ENCODE peak calls at places on chromosome 14, in nine cellular contexts. V, W, G, M, Z, O, H, Y and C are unnamed samples.

GRCh38 chr14:95534299-95535225 is at the start of gene GLRX5:
- DNase-seq in V (peak), W (peak), G (peak), M (peak), Z (peak), O (peak), H (peak), Y (peak), C (peak)

GRCh38 chr14:104135121-104135903 is 3.1 kb upstream of the KIF26A start:
- DNase-seq in V (no peak), W (peak), G (peak), M (no peak), Z (no peak), O (no peak), H (peak), Y (no peak), C (no peak)

GRCh38 chr14:76186318-76187027 is 34.8 kb downstream of the GPATCH2L start:
- DNase-seq in V (no peak), W (no peak), G (no peak), M (no peak), Z (no peak), O (no peak), H (no peak), Y (no peak), C (no peak)

GRCh38 chr14:95329941-95330340 is 10.2 kb upstream of the CLMN start:
- DNase-seq in V (no peak), W (no peak), G (no peak), M (no peak), Z (no peak), O (no peak), H (no peak), Y (no peak), C (no peak)

GRCh38 chr14:90820958-90821357 is 4.7 kb upstream of the TTC7B start:
- DNase-seq in V (no peak), W (no peak), G (no peak), M (no peak), Z (peak), O (peak), H (no peak), Y (peak), C (peak)

GRCh38 chr14:68780358-68781160 is 12.3 kb downstream of the ZFP36L1 start:
- DNase-seq in V (peak), W (peak), G (no peak), M (peak), Z (peak), O (peak), H (peak), Y (no peak), C (peak)

GRCh38 chr14:24094839-24095195 is 706 bp downstream of the PCK2 start:
- DNase-seq in V (peak), W (no peak), G (no peak), M (no peak), Z (no peak), O (peak), H (no peak), Y (no peak), C (peak)

GRCh38 chr14:70692210-70692609 is 50.5 kb downstream of the TTC9 start:
- DNase-seq in V (no peak), W (no peak), G (no peak), M (peak), Z (no peak), O (no peak), H (no peak), Y (peak), C (no peak)

GRCh38 chr14:61562321-61563161 is 132.8 kb upstream of the HIF1A start:
- DNase-seq in V (peak), W (no peak), G (no peak), M (no peak), Z (peak), O (peak), H (no peak), Y (peak), C (peak)

GRCh38 chr14:57732886-57733285 is 133.0 kb downstream of the SLC35F4 start:
- DNase-seq in V (peak), W (no peak), G (peak), M (no peak), Z (peak), O (peak), H (no peak), Y (peak), C (peak)

GRCh38 chr14:71714225-71714624 is 218.0 kb upstream of the RGS6 start:
- DNase-seq in V (peak), W (no peak), G (peak), M (no peak), Z (peak), O (peak), H (no peak), Y (peak), C (peak)

GRCh38 chr14:55450124-55450523 is 9.7 kb upstream of the TBPL2 start:
- DNase-seq in V (no peak), W (no peak), G (no peak), M (no peak), Z (no peak), O (no peak), H (no peak), Y (no peak), C (no peak)

GRCh38 chr14:98252819-98253218 is 1019.2 kb downstream of the BCL11B start:
- DNase-seq in V (no peak), W (no peak), G (no peak), M (no peak), Z (no peak), O (no peak), H (no peak), Y (no peak), C (no peak)

GRCh38 chr14:89243765-89244164 is 173.3 kb downstream of the FOXN3 start:
- DNase-seq in V (no peak), W (no peak), G (no peak), M (no peak), Z (no peak), O (no peak), H (no peak), Y (no peak), C (no peak)

GRCh38 chr14:87082917-87083316 is 910.1 kb downstream of the GALC start:
- DNase-seq in V (no peak), W (no peak), G (no peak), M (no peak), Z (no peak), O (no peak), H (no peak), Y (no peak), C (no peak)

GRCh38 chr14:69242311-69243224 is 17.4 kb upstream of the GALNT16 start:
- DNase-seq in V (peak), W (peak), G (peak), M (peak), Z (peak), O (peak), H (no peak), Y (peak), C (peak)

GRCh38 chr14:73785336-73785833 is 66.2 kb upstream of the PTGR2 start:
- DNase-seq in V (peak), W (no peak), G (peak), M (no peak), Z (peak), O (peak), H (peak), Y (peak), C (peak)

GRCh38 chr14:71242237-71242748 is 335.0 kb downstream of the PCNX1 start:
- DNase-seq in V (peak), W (no peak), G (no peak), M (no peak), Z (peak), O (peak), H (no peak), Y (peak), C (peak)

GRCh38 chr14:104209985-104210520 is 71.7 kb downstream of the KIF26A start:
- DNase-seq in V (no peak), W (no peak), G (no peak), M (no peak), Z (no peak), O (no peak), H (no peak), Y (no peak), C (no peak)

GRCh38 chr14:37584211-37585100 is 10.6 kb downstream of the FOXA1 start:
- DNase-seq in V (no peak), W (peak), G (no peak), M (no peak), Z (no peak), O (no peak), H (peak), Y (no peak), C (no peak)

GRCh38 chr14:75295061-75295461 is 16.4 kb downstream of the FOS start:
- DNase-seq in V (peak), W (no peak), G (peak), M (peak), Z (peak), O (peak), H (peak), Y (peak), C (peak)

GRCh38 chr14:73422515-73422914 is 35.8 kb downstream of the NUMB start:
- DNase-seq in V (no peak), W (no peak), G (no peak), M (no peak), Z (no peak), O (no peak), H (no peak), Y (no peak), C (no peak)

GRCh38 chr14:62181591-62181990 is 419.4 kb downstream of the SNAPC1 start:
- DNase-seq in V (no peak), W (no peak), G (peak), M (no peak), Z (peak), O (no peak), H (no peak), Y (no peak), C (peak)

GRCh38 chr14:21084988-21085853 is 13.2 kb downstream of the ZNF219 start:
- DNase-seq in V (no peak), W (no peak), G (no peak), M (no peak), Z (peak), O (peak), H (no peak), Y (peak), C (peak)

GRCh38 chr14:77059276-77059934 is 30.9 kb upstream of the IRF2BPL start:
- DNase-seq in V (peak), W (peak), G (peak), M (no peak), Z (peak), O (peak), H (no peak), Y (peak), C (peak)

GRCh38 chr14:24368562-24369252 is 723 bp downstream of the NFATC4 start:
- DNase-seq in V (peak), W (peak), G (peak), M (peak), Z (peak), O (peak), H (no peak), Y (peak), C (peak)

GRCh38 chr14:74835607-74836250 is 40.2 kb downstream of the PROX2 start:
- DNase-seq in V (no peak), W (no peak), G (no peak), M (no peak), Z (no peak), O (no peak), H (no peak), Y (no peak), C (no peak)

GRCh38 chr14:80447396-80447795 is 236.1 kb upstream of the DIO2 start:
- DNase-seq in V (no peak), W (no peak), G (no peak), M (no peak), Z (peak), O (no peak), H (no peak), Y (no peak), C (peak)

GRCh38 chr14:37620856-37621255 is 25.4 kb downstream of the TTC6 start:
- DNase-seq in V (no peak), W (no peak), G (no peak), M (no peak), Z (no peak), O (no peak), H (no peak), Y (no peak), C (no peak)

GRCh38 chr14:25042362-25043299 is 7.3 kb downstream of the STXBP6 start:
- DNase-seq in V (peak), W (no peak), G (peak), M (no peak), Z (peak), O (peak), H (no peak), Y (peak), C (peak)

GRCh38 chr14:82366803-82367202 is 833.1 kb upstream of the SEL1L start:
- DNase-seq in V (no peak), W (no peak), G (no peak), M (no peak), Z (no peak), O (no peak), H (no peak), Y (no peak), C (no peak)

GRCh38 chr14:100134591-100134990 is 24.9 kb downstream of the DEGS2 start:
- DNase-seq in V (no peak), W (no peak), G (no peak), M (no peak), Z (no peak), O (no peak), H (no peak), Y (no peak), C (no peak)

GRCh38 chr14:100138082-100138787 is 21.2 kb downstream of the DEGS2 start:
- DNase-seq in V (no peak), W (no peak), G (no peak), M (no peak), Z (no peak), O (no peak), H (no peak), Y (no peak), C (no peak)

GRCh38 chr14:100137173-100137572 is 22.3 kb downstream of the DEGS2 start:
- DNase-seq in V (no peak), W (no peak), G (no peak), M (no peak), Z (no peak), O (no peak), H (no peak), Y (no peak), C (no peak)

GRCh38 chr14:100135073-100135472 is 24.4 kb downstream of the DEGS2 start:
- DNase-seq in V (no peak), W (no peak), G (no peak), M (no peak), Z (no peak), O (no peak), H (no peak), Y (no peak), C (no peak)

DNA sequence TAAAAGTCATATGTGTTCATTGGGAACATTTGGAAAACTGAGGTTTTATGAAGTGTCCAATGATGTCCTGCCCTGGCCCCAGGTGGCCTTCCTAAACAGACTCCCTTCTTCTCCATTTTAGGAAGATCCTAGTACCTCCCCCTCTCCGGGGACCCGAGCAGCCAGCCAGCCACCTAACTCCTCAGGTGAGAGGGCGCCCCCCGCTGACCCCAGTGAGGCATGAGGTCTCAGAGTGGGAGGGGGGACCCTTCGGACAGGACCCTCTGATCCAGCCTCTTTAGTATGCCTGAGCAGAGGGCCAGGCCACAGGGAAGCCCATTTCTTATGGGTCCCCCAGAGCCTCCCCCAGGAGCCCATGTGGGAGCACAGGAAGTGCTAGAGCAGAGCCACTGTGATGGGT is 23.7 kb downstream of the DEGS2 start:
- DNase-seq in V (no peak), W (no peak), G (no peak), M (no peak), Z (no peak), O (no peak), H (no peak), Y (no peak), C (no peak)
- TF ChIP-seq CTCF in V (no peak), W (no peak), G (no peak), M (no peak), Z (no peak), O (no peak), H (no peak), Y (no peak), C (no peak)

DNA sequence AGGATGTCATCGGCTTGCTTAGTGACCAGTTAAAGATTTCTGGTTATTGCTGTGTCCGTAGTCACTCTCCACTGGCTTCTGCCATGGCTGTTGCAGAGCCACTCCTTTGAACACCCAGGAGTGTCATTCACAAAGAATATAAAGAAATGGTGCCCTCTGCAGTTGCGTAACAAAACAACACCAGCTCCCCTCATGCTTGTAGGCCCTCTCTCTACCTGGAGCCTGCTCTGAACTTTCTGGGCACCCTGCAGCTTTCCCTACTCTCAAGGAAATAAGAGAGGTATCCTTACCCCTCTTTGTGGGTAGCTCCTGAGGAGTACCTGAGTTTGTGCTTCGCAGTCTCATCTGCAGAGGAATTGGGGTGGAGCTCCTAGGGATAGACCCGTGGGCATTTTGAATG is 97.3 kb upstream of the TMEM260 start:
- DNase-seq in V (peak), W (peak), G (peak), M (no peak), Z (no peak), O (no peak), H (no peak), Y (peak), C (no peak)
- TF ChIP-seq CTCF in V (peak), W (peak), G (peak), M (no peak), Z (peak), O (peak), H (no peak), Y (peak), C (no peak)

GRCh38 chr14:22112004-22112403 is 438.4 kb upstream of the OR4E1 start:
- DNase-seq in V (no peak), W (peak), G (peak), M (no peak), Z (no peak), O (no peak), H (no peak), Y (no peak), C (no peak)
- TF ChIP-seq CTCF in V (peak), W (peak), G (peak), M (no peak), Z (peak), O (peak), H (peak), Y (peak), C (peak)

GRCh38 chr14:36028218-36028617 is 148.3 kb downstream of the PTCSC3 start:
- DNase-seq in V (no peak), W (no peak), G (peak), M (no peak), Z (no peak), O (no peak), H (no peak), Y (no peak), C (no peak)
- TF ChIP-seq CTCF in V (no peak), W (no peak), G (peak), M (no peak), Z (no peak), O (no peak), H (no peak), Y (no peak), C (no peak)

DNA sequence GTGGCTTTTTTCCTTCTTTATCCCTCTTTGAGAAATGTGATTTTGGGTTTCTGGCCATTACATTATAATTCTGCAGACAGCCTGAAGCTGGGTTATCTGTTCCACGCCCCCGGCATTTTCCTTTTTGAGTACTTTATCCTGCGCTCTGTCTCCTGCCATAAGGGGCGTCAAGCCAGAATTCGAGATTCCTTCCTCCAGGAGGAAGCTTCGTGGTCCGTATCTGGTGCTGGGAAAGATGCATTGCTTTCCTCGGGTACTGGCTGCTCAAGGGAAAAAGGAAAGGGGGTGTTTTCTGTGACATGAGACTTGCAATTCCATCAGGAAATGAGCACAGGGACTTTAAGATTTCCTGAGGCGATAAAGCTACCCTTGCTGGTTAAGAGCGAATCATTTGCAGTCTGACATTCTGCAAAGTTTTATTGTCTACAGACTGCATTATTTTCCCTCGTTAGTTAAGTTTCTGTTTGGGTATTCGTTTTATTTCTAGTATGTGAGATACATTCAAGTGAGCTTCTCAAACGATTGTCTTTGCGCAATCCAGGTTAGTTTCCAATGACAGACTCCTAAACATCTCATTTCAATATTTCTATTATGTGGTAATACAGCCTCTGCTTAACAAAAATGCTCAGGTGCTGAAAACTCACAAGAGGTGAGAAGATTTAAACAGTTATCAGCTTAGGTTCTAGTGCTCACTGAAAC is 706 bp downstream of the AKAP5 start:
- DNase-seq in V (peak), W (no peak), G (peak), M (no peak), Z (peak), O (peak), H (no peak), Y (peak), C (peak)
- TF ChIP-seq CTCF in V (peak), W (no peak), G (no peak), M (no peak), Z (peak), O (peak), H (no peak), Y (peak), C (peak)

GRCh38 chr14:106185837-106186233 is 659.5 kb downstream of the TMEM121 start:
- DNase-seq in V (no peak), W (no peak), G (peak), M (no peak), Z (no peak), O (no peak), H (no peak), Y (no peak), C (no peak)
- TF ChIP-seq CTCF in V (no peak), W (no peak), G (peak), M (no peak), Z (no peak), O (no peak), H (no peak), Y (no peak), C (no peak)

DNA sequence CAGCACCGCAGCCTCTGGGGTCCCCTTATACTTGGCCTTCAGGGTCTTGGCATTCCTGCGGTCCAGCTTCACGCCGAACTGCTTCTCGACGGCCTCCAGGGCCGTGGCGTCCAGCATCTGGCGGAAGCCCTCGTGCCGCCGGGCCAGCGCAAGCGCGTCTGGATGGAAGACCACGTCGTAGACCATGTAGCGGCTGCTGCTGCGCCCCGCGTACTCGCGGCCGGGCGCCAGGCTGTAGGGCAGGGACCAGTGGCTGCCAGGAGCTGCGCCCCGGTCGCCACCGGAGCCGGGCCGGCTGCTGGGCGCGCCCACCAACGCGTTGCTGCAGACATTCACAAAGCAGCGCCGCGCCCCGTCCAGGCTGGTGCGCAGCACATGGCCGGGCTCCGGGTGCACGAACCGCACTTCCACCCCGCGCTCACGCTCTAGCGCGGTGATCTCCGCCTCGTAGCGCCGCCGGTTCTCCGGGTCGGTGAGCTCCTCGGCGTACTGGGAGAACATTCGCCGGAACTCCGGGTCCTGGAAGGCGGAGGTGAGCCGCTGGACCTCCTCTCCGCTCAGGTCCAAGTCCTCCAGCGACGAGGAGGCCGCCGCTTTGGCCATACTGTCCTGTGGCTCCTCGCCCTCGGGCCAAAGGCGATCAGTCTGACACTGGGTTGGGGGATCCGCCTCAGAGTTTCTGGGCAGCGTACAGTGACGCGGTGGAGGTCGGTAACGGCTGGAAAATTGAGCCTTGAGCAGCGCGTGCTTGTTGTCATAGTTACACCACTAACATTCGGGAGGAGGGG is at the start of gene DNAAF2:
- DNase-seq in V (peak), W (peak), G (peak), M (peak), Z (peak), O (peak), H (peak), Y (peak), C (peak)
- TF ChIP-seq CTCF in V (no peak), W (no peak), G (no peak), M (no peak), Z (no peak), O (no peak), H (no peak), Y (no peak), C (no peak)